ENCODE peak calls at places on chromosomes 2 and 18, in five cellular contexts. One of them, this sample, is unnamed.

GRCh38 chr2:4091013-4091412 is 387.6 kb downstream of the DCDC2C start:
- DNase-seq in mammary epithelial cell: no peak
- DNase-seq in spleen: no peak
- DNase-seq in HCT116: no peak
- DNase-seq in left ventricle myocardium inferior: no peak
- DNase-seq in this sample: no peak

GRCh38 chr2:63058149-63058741 is 7.6 kb downstream of the OTX1 start:
- DNase-seq in mammary epithelial cell: no peak
- DNase-seq in spleen: no peak
- DNase-seq in HCT116: no peak
- DNase-seq in left ventricle myocardium inferior: no peak
- DNase-seq in this sample: peak

GRCh38 chr2:215466097-215466909 is 30.4 kb upstream of the FN1 start:
- DNase-seq in mammary epithelial cell: no peak
- DNase-seq in spleen: no peak
- DNase-seq in HCT116: no peak
- DNase-seq in left ventricle myocardium inferior: no peak
- DNase-seq in this sample: peak

GRCh38 chr2:212904646-212905045 is 246.8 kb downstream of the IKZF2 start:
- DNase-seq in mammary epithelial cell: no peak
- DNase-seq in spleen: no peak
- DNase-seq in HCT116: no peak
- DNase-seq in left ventricle myocardium inferior: no peak
- DNase-seq in this sample: no peak

GRCh38 chr18:73419531-73419930 is 551.7 kb upstream of the NETO1 start:
- DNase-seq in mammary epithelial cell: no peak
- DNase-seq in spleen: no peak
- DNase-seq in HCT116: no peak
- DNase-seq in left ventricle myocardium inferior: no peak
- DNase-seq in this sample: no peak

GRCh38 chr2:43605079-43605655 is 9.3 kb upstream of the THADA start:
- DNase-seq in mammary epithelial cell: peak
- DNase-seq in spleen: no peak
- DNase-seq in HCT116: peak
- DNase-seq in left ventricle myocardium inferior: no peak
- DNase-seq in this sample: peak

GRCh38 chr2:26344581-26345283 is 1.2 kb upstream of the SELENOI start:
- DNase-seq in mammary epithelial cell: peak
- DNase-seq in spleen: no peak
- DNase-seq in HCT116: peak
- DNase-seq in left ventricle myocardium inferior: no peak
- DNase-seq in this sample: peak

GRCh38 chr2:47594656-47595055 is 188.3 kb upstream of the MSH6 start:
- DNase-seq in mammary epithelial cell: no peak
- DNase-seq in spleen: no peak
- DNase-seq in HCT116: no peak
- DNase-seq in left ventricle myocardium inferior: no peak
- DNase-seq in this sample: peak

GRCh38 chr2:100865819-100866462 is 46.0 kb downstream of the NPAS2 start:
- DNase-seq in mammary epithelial cell: peak
- DNase-seq in spleen: peak
- DNase-seq in HCT116: no peak
- DNase-seq in left ventricle myocardium inferior: no peak
- DNase-seq in this sample: peak

GRCh38 chr2:157784169-157784822 is 91.8 kb downstream of the ACVR1 start:
- DNase-seq in mammary epithelial cell: peak
- DNase-seq in spleen: no peak
- DNase-seq in HCT116: no peak
- DNase-seq in left ventricle myocardium inferior: peak
- DNase-seq in this sample: peak

GRCh38 chr2:205427112-205427511 is 255.2 kb upstream of the NRP2 start:
- DNase-seq in mammary epithelial cell: peak
- DNase-seq in spleen: no peak
- DNase-seq in HCT116: no peak
- DNase-seq in left ventricle myocardium inferior: no peak
- DNase-seq in this sample: peak

GRCh38 chr2:208012449-208012848 is 12.9 kb downstream of the PLEKHM3 start:
- DNase-seq in mammary epithelial cell: no peak
- DNase-seq in spleen: no peak
- DNase-seq in HCT116: no peak
- DNase-seq in left ventricle myocardium inferior: no peak
- DNase-seq in this sample: no peak

GRCh38 chr18:6373187-6373586 is 41.5 kb downstream of the L3MBTL4 start:
- DNase-seq in mammary epithelial cell: no peak
- DNase-seq in spleen: no peak
- DNase-seq in HCT116: no peak
- DNase-seq in left ventricle myocardium inferior: no peak
- DNase-seq in this sample: no peak

GRCh38 chr2:1584051-1584531 is 160.2 kb downstream of the PXDN start:
- DNase-seq in mammary epithelial cell: no peak
- DNase-seq in spleen: peak
- DNase-seq in HCT116: no peak
- DNase-seq in left ventricle myocardium inferior: no peak
- DNase-seq in this sample: no peak

GRCh38 chr18:59704146-59704545 is 6.9 kb upstream of the CCBE1 start:
- DNase-seq in mammary epithelial cell: peak
- DNase-seq in spleen: no peak
- DNase-seq in HCT116: no peak
- DNase-seq in left ventricle myocardium inferior: no peak
- DNase-seq in this sample: no peak

GRCh38 chr2:224433442-224433841 is 31.5 kb upstream of the FAM124B start:
- DNase-seq in mammary epithelial cell: no peak
- DNase-seq in spleen: no peak
- DNase-seq in HCT116: no peak
- DNase-seq in left ventricle myocardium inferior: no peak
- DNase-seq in this sample: no peak

GRCh38 chr2:224429441-224429810 is 27.5 kb upstream of the FAM124B start:
- DNase-seq in mammary epithelial cell: no peak
- DNase-seq in spleen: no peak
- DNase-seq in HCT116: no peak
- DNase-seq in left ventricle myocardium inferior: no peak
- DNase-seq in this sample: no peak

GRCh38 chr2:224432003-224432574 is 30.2 kb upstream of the FAM124B start:
- DNase-seq in mammary epithelial cell: peak
- DNase-seq in spleen: no peak
- DNase-seq in HCT116: no peak
- DNase-seq in left ventricle myocardium inferior: no peak
- DNase-seq in this sample: no peak

GRCh38 chr2:224426650-224427049 is 24.7 kb upstream of the FAM124B start:
- DNase-seq in mammary epithelial cell: no peak
- DNase-seq in spleen: no peak
- DNase-seq in HCT116: no peak
- DNase-seq in left ventricle myocardium inferior: no peak
- DNase-seq in this sample: no peak

GRCh38 chr2:224428787-224429440 is 27.0 kb upstream of the FAM124B start:
- DNase-seq in mammary epithelial cell: no peak
- DNase-seq in spleen: no peak
- DNase-seq in HCT116: no peak
- DNase-seq in left ventricle myocardium inferior: no peak
- DNase-seq in this sample: no peak
- TF ChIP-seq CTCF in mammary epithelial cell: no peak
- TF ChIP-seq CTCF in spleen: no peak
- TF ChIP-seq CTCF in HCT116: no peak
- TF ChIP-seq CTCF in left ventricle myocardium inferior: no peak
- TF ChIP-seq CTCF in this sample: no peak

DNA sequence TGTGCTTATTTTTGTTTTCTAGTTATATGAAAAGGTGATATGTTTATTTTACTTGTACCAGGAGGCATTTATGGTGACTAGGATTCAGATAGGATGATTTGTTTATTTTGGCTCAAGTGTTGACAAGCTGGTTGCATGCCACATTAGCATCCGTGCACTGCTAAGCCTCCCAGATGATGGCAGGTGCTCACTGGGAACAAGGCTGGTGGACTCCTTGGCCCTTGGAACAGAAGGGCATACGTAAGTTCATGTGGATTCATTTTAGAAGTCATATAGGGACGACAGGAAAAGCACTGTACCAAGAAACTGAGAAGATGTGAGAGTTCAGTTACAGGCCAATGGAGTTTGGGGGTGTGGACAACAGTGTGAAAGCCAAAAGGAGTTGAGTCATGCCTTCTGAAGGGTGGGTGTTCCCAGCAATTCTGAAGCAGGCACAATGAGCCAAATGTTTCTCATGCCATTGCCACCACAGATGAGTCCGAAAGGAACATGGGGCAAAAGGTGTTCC is 166.2 kb downstream of the PHLPP1 start:
- DNase-seq in mammary epithelial cell: peak
- DNase-seq in spleen: no peak
- DNase-seq in HCT116: peak
- DNase-seq in left ventricle myocardium inferior: no peak
- DNase-seq in this sample: peak
- H3K4me3 ChIP-seq in mammary epithelial cell: no peak
- H3K4me3 ChIP-seq in spleen: no peak
- H3K4me3 ChIP-seq in HCT116: no peak
- H3K4me3 ChIP-seq in left ventricle myocardium inferior: no peak
- H3K4me3 ChIP-seq in this sample: no peak

DNA sequence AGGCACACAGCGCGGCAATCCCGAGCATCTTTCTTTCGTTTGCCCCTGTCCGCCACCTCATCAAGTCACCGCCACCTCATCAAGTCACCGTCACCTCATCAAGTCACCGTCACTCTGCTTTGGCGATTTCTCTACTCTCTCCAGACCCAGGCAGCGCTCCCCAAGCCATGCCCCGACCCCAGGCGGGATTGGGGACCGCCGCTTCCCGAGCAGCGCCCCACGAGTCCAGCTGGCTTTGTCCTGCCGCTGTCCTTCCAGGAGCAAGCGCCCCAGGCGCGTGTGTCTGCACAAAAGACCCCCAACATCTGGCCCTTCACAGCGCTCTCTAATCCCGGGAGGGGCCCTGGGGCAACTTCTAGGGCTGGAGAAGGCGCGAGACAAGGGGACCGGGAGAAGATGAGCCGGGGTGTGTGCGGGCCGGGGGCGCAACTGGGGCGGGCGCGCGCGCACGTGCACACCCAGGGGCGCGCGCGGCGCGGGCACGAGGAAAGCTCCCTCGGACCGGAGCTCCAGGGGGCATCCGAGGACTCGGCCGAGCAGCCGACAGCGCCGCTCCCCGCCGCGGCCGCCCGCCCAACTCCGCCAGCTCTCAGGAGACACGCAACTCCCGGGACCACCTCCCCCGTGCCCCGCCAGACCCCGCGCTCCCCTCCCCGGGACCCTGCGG is 630 bp upstream of the RNF152 start:
- DNase-seq in mammary epithelial cell: peak
- DNase-seq in spleen: no peak
- DNase-seq in HCT116: no peak
- DNase-seq in left ventricle myocardium inferior: peak
- DNase-seq in this sample: peak
- TF ChIP-seq CTCF in mammary epithelial cell: no peak
- TF ChIP-seq CTCF in spleen: no peak
- TF ChIP-seq CTCF in HCT116: no peak
- TF ChIP-seq CTCF in left ventricle myocardium inferior: no peak
- TF ChIP-seq CTCF in this sample: no peak

GRCh38 chr2:234373791-234374508 is 122.9 kb downstream of the ARL4C start:
- DNase-seq in mammary epithelial cell: no peak
- DNase-seq in spleen: no peak
- DNase-seq in HCT116: no peak
- DNase-seq in left ventricle myocardium inferior: no peak
- DNase-seq in this sample: no peak
- H3K4me3 ChIP-seq in mammary epithelial cell: no peak
- H3K4me3 ChIP-seq in spleen: no peak
- H3K4me3 ChIP-seq in HCT116: no peak
- H3K4me3 ChIP-seq in left ventricle myocardium inferior: no peak
- H3K4me3 ChIP-seq in this sample: no peak

DNA sequence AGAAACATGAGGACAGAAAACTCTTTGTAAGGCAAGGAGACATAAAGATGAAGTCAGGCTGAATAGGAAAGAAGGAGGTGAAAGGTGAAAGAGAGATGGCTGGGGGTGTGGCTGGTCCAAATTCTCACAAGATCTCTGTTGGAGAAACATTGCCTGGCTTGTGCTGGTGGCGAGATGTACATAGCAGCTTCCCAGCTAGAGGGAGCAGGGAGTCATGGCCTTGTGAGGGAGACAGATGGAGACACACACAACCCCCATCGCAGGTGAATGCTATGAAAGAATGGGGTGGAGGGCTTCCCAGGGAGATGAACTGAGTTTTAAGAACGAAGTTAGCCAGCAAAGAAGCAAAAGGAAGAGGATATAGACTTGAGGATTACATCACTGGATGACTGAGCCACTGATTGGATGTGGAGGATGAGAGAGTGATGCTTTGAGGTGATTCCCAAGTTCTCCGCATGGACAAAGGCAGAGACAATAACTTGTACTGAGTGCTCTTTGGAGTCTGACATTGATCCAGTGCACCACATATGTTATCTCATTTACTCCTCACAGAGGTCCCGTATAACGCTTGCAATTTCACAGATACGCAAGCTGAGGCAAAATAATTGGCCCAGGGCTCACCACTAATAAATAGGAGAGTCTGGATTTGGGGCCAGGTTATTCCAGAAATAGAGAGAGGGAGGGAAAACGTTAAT is 3.6 kb upstream of the EMX1 start:
- DNase-seq in mammary epithelial cell: no peak
- DNase-seq in spleen: no peak
- DNase-seq in HCT116: no peak
- DNase-seq in left ventricle myocardium inferior: no peak
- DNase-seq in this sample: no peak
- TF ChIP-seq CTCF in mammary epithelial cell: peak
- TF ChIP-seq CTCF in spleen: no peak
- TF ChIP-seq CTCF in HCT116: no peak
- TF ChIP-seq CTCF in left ventricle myocardium inferior: no peak
- TF ChIP-seq CTCF in this sample: peak

GRCh38 chr2:17646096-17646554 is 105.6 kb downstream of the VSNL1 start:
- DNase-seq in mammary epithelial cell: peak
- DNase-seq in spleen: no peak
- DNase-seq in HCT116: peak
- DNase-seq in left ventricle myocardium inferior: no peak
- DNase-seq in this sample: peak

GRCh38 chr2:17652681-17653080 is 100.9 kb downstream of the SMC6 start:
- DNase-seq in mammary epithelial cell: no peak
- DNase-seq in spleen: no peak
- DNase-seq in HCT116: no peak
- DNase-seq in left ventricle myocardium inferior: no peak
- DNase-seq in this sample: no peak

GRCh38 chr2:17646838-17647701 is 106.5 kb downstream of the SMC6 start:
- DNase-seq in mammary epithelial cell: no peak
- DNase-seq in spleen: no peak
- DNase-seq in HCT116: no peak
- DNase-seq in left ventricle myocardium inferior: no peak
- DNase-seq in this sample: no peak

GRCh38 chr2:17648571-17648970 is 105.0 kb downstream of the SMC6 start:
- DNase-seq in mammary epithelial cell: no peak
- DNase-seq in spleen: no peak
- DNase-seq in HCT116: no peak
- DNase-seq in left ventricle myocardium inferior: no peak
- DNase-seq in this sample: no peak

DNA sequence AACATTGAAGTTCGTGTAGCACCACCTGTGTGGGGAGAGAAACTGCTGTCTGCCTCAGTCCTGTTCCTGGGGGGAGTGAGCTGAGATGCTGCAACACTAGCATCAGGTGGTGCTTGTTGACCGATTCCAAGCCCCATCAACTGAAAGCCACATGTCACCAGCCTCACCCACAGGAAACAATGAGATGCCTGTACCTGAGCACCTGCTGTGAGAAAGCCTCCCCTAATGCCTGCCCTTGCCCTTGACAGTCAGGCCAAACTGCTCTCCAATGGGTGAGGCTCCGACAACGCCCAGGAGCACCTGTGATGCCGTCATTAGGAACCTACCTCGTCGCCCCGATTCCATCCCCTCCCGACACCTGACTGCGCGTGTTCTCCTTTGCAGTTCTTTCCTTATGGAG is 104.6 kb downstream of the SMC6 start:
- DNase-seq in mammary epithelial cell: no peak
- DNase-seq in spleen: no peak
- DNase-seq in HCT116: no peak
- DNase-seq in left ventricle myocardium inferior: no peak
- DNase-seq in this sample: no peak
- H3K4me3 ChIP-seq in mammary epithelial cell: no peak
- H3K4me3 ChIP-seq in spleen: no peak
- H3K4me3 ChIP-seq in HCT116: no peak
- H3K4me3 ChIP-seq in left ventricle myocardium inferior: no peak
- H3K4me3 ChIP-seq in this sample: no peak

This sample was measured in fibroblast of pulmonary artery.